ENCODE peak calls at places on chromosomes 3 and 15, in four cellular contexts. One of them, this sample, is unnamed. For H3K4me1, the result is how much of the 10 kb centered on the place peaks cover.

GRCh38 chr3:197748597-197749314 is 927 bp upstream of the FYTTD1 start:
- DNase-seq in A549: no peak
- DNase-seq in aorta: no peak
- DNase-seq in cardiac muscle cell: peak
- DNase-seq in this sample: no peak

GRCh38 chr15:77181305-77182074 is 110.6 kb upstream of the TSPAN3 start:
- DNase-seq in cardiac muscle cell: no peak
- DNase-seq in aorta: no peak
- DNase-seq in A549: no peak
- DNase-seq in this sample: no peak

GRCh38 chr15:100193277-100193860 is 148.4 kb downstream of the ADAMTS17 start:
- DNase-seq in A549: no peak
- DNase-seq in aorta: no peak
- DNase-seq in cardiac muscle cell: no peak
- DNase-seq in this sample: no peak

GRCh38 chr3:186909078-186909853 is 21.1 kb upstream of the ST6GAL1 start:
- DNase-seq in A549: no peak
- DNase-seq in aorta: peak
- DNase-seq in cardiac muscle cell: no peak
- DNase-seq in this sample: no peak

GRCh38 chr3:188558343-188559068 is 404.5 kb downstream of the LPP start:
- DNase-seq in cardiac muscle cell: no peak
- DNase-seq in aorta: no peak
- DNase-seq in A549: no peak
- DNase-seq in this sample: no peak

GRCh38 chr15:55784284-55784683 is 41.3 kb upstream of the PRTG start:
- DNase-seq in cardiac muscle cell: no peak
- DNase-seq in A549: no peak
- DNase-seq in aorta: no peak
- DNase-seq in this sample: no peak

GRCh38 chr3:41137686-41138111 is 61.6 kb upstream of the CTNNB1 start:
- DNase-seq in cardiac muscle cell: no peak
- DNase-seq in aorta: no peak
- DNase-seq in A549: no peak
- DNase-seq in this sample: no peak

GRCh38 chr3:114496021-114496434 is 202.2 kb downstream of the TIGIT start:
- DNase-seq in cardiac muscle cell: peak
- DNase-seq in aorta: peak
- DNase-seq in A549: no peak
- DNase-seq in this sample: no peak

GRCh38 chr3:155560135-155560534 is 184.7 kb downstream of the PLCH1 start:
- DNase-seq in aorta: no peak
- DNase-seq in cardiac muscle cell: no peak
- DNase-seq in A549: no peak
- DNase-seq in this sample: no peak

GRCh38 chr3:57041674-57042073 is 18.8 kb upstream of the SPATA12 start:
- DNase-seq in cardiac muscle cell: no peak
- DNase-seq in A549: no peak
- DNase-seq in aorta: no peak
- DNase-seq in this sample: no peak

GRCh38 chr15:77030928-77031375 is 36.0 kb downstream of the PSTPIP1 start:
- DNase-seq in aorta: peak
- DNase-seq in cardiac muscle cell: no peak
- DNase-seq in A549: no peak
- DNase-seq in this sample: peak

GRCh38 chr3:150430272-150430671 is 22.2 kb downstream of the TSC22D2 start:
- DNase-seq in cardiac muscle cell: no peak
- DNase-seq in aorta: no peak
- DNase-seq in A549: no peak
- DNase-seq in this sample: no peak

GRCh38 chr3:197878427-197878826 is 71.6 kb upstream of the RPL35A start:
- DNase-seq in aorta: peak
- DNase-seq in A549: no peak
- DNase-seq in cardiac muscle cell: no peak
- DNase-seq in this sample: no peak

GRCh38 chr3:4850211-4850927 is 128.9 kb upstream of the BHLHE40 start:
- DNase-seq in aorta: no peak
- DNase-seq in A549: no peak
- DNase-seq in cardiac muscle cell: no peak
- DNase-seq in this sample: no peak

GRCh38 chr15:57462391-57462790 is 86.1 kb downstream of the CGNL1 start:
- DNase-seq in aorta: no peak
- DNase-seq in A549: no peak
- DNase-seq in cardiac muscle cell: peak
- DNase-seq in this sample: no peak

GRCh38 chr15:29278436-29279099 is 8.9 kb upstream of the NSMCE3 start:
- DNase-seq in aorta: no peak
- DNase-seq in A549: no peak
- DNase-seq in cardiac muscle cell: peak
- DNase-seq in this sample: no peak

GRCh38 chr3:65170357-65171090 is 482.7 kb upstream of the ADAMTS9 start:
- DNase-seq in A549: no peak
- DNase-seq in cardiac muscle cell: peak
- DNase-seq in aorta: peak
- DNase-seq in this sample: peak

GRCh38 chr3:21356402-21356801 is 394.6 kb downstream of the ZNF385D start:
- DNase-seq in aorta: no peak
- DNase-seq in A549: no peak
- DNase-seq in cardiac muscle cell: no peak
- DNase-seq in this sample: no peak

GRCh38 chr15:96300808-96301207 is 29.7 kb upstream of the NR2F2 start:
- DNase-seq in cardiac muscle cell: no peak
- DNase-seq in A549: no peak
- DNase-seq in aorta: no peak
- DNase-seq in this sample: no peak

GRCh38 chr3:154178172-154178571 is 57.0 kb downstream of the ARHGEF26 start:
- DNase-seq in A549: no peak
- DNase-seq in cardiac muscle cell: no peak
- DNase-seq in aorta: no peak
- DNase-seq in this sample: no peak

GRCh38 chr3:112401617-112402016 is 68.7 kb downstream of the CD200 start:
- DNase-seq in A549: no peak
- DNase-seq in cardiac muscle cell: no peak
- DNase-seq in aorta: no peak
- DNase-seq in this sample: no peak

GRCh38 chr15:30990451-30991300 is 752 bp downstream of the MTMR10 start:
- DNase-seq in cardiac muscle cell: no peak
- DNase-seq in A549: peak
- DNase-seq in aorta: peak
- DNase-seq in this sample: no peak

GRCh38 chr15:77974416-77975331 is 102.8 kb downstream of the TBC1D2B start:
- DNase-seq in cardiac muscle cell: no peak
- DNase-seq in aorta: no peak
- DNase-seq in A549: no peak
- DNase-seq in this sample: no peak

GRCh38 chr3:41532976-41533375 is 333.7 kb downstream of the CTNNB1 start:
- DNase-seq in A549: no peak
- DNase-seq in cardiac muscle cell: no peak
- DNase-seq in aorta: no peak
- DNase-seq in this sample: no peak

GRCh38 chr15:48191574-48192225 is at the start of gene CTXN2:
- DNase-seq in A549: no peak
- DNase-seq in aorta: no peak
- DNase-seq in cardiac muscle cell: no peak
- DNase-seq in this sample: no peak

GRCh38 chr3:184526158-184526483 is 35.5 kb upstream of the EPHB3 start:
- DNase-seq in aorta: no peak
- DNase-seq in A549: no peak
- DNase-seq in cardiac muscle cell: no peak
- DNase-seq in this sample: no peak

GRCh38 chr15:89569090-89569745 is 6.1 kb upstream of the TICRR start:
- DNase-seq in A549: no peak
- DNase-seq in aorta: no peak
- DNase-seq in cardiac muscle cell: no peak
- DNase-seq in this sample: no peak
- H3K27ac ChIP-seq in A549: no peak
- H3K27ac ChIP-seq in aorta: no peak
- H3K27ac ChIP-seq in cardiac muscle cell: no peak
- H3K27ac ChIP-seq in this sample: no peak

GRCh38 chr15:90679959-90680358 is 37.2 kb upstream of the BLM start:
- DNase-seq in aorta: no peak
- DNase-seq in cardiac muscle cell: peak
- DNase-seq in A549: no peak
- DNase-seq in this sample: peak
- H3K4me3 ChIP-seq in aorta: no peak
- H3K4me3 ChIP-seq in cardiac muscle cell: no peak
- H3K4me3 ChIP-seq in A549: no peak
- H3K4me3 ChIP-seq in this sample: no peak

GRCh38 chr3:33114622-33115023 is 809 bp downstream of the CRTAP start:
- DNase-seq in A549: no peak
- DNase-seq in aorta: no peak
- DNase-seq in cardiac muscle cell: no peak
- DNase-seq in this sample: no peak
- H3K4me1 ChIP-seq in A549: under half
- H3K4me1 ChIP-seq in aorta: under half
- H3K4me1 ChIP-seq in cardiac muscle cell: under half
- H3K4me1 ChIP-seq in this sample: under half

DNA sequence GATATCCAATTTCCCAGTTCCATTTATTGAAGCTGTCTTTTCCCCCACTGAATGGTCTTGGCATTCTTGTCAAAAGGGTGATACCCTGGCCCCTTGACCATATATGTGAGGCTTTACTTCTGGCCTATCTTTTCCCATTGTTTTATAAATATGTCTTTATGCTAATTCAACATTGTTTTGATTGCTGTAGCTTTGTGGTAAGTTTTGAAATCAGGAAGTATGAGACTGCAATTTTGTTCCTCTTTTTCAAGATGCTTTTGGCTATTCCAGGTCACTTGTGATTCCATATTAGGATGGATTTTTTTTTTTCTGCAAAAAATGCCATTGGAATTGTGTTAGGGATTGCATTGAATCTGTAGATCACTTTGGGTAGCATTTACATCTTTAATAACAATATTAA is 141.2 kb upstream of the MANF start:
- DNase-seq in cardiac muscle cell: no peak
- DNase-seq in A549: no peak
- DNase-seq in aorta: no peak
- DNase-seq in this sample: no peak
- H3K27ac ChIP-seq in cardiac muscle cell: no peak
- H3K27ac ChIP-seq in A549: no peak
- H3K27ac ChIP-seq in aorta: no peak
- H3K27ac ChIP-seq in this sample: no peak

This sample was measured in tibial artery.